ENCODE peak calls at places on chromosomes 6 and 20, in eight cellular contexts. B is OCI-LY7; Q is foreskin fibroblast; A is tibial artery; S is fibroblast of lung; E is skeletal muscle cell; R is naive thymus-derived CD4-positive, alpha-beta T cell; K is HAP-1. P is an unnamed sample.

GRCh38 chr6:85469276-85470022 is 19.6 kb downstream of the NT5E start:
- DNase-seq in R (no peak), A (no peak), K (no peak), S (peak), B (no peak), E (no peak), Q (no peak), P (no peak)

GRCh38 chr6:64221776-64222175 is 586.2 kb downstream of the PHF3 start:
- DNase-seq in Q (no peak), B (no peak), A (no peak), R (no peak), E (no peak), K (no peak), S (peak), P (no peak)

GRCh38 chr6:10411915-10412164 is 3.0 kb downstream of the TFAP2A start:
- DNase-seq in S (peak), A (no peak), Q (no peak), E (no peak), K (no peak), B (no peak), R (no peak), P (no peak)

GRCh38 chr20:51577432-51578144 is 35.1 kb upstream of the NFATC2 start:
- DNase-seq in B (no peak), S (no peak), E (no peak), K (no peak), Q (no peak), R (no peak), A (no peak), P (no peak)

GRCh38 chr6:168711049-168711640 is 270.2 kb downstream of the SMOC2 start:
- DNase-seq in Q (no peak), S (no peak), B (no peak), K (no peak), E (no peak), A (no peak), R (no peak), P (no peak)

GRCh38 chr6:14038636-14039035 is 78.9 kb upstream of the CD83 start:
- DNase-seq in B (no peak), A (no peak), Q (peak), E (peak), R (no peak), S (peak), K (no peak), P (no peak)

GRCh38 chr6:5457983-5458683 is 196.8 kb downstream of the FARS2 start:
- DNase-seq in R (no peak), K (no peak), A (no peak), Q (no peak), S (no peak), B (no peak), E (no peak), P (no peak)

GRCh38 chr6:23499549-23499948 is 626.5 kb upstream of the NRSN1 start:
- DNase-seq in S (no peak), E (no peak), A (no peak), K (no peak), B (no peak), Q (no peak), R (no peak), P (no peak)

GRCh38 chr6:145349950-145350510 is 385.3 kb downstream of the EPM2A start:
- DNase-seq in R (no peak), S (no peak), E (no peak), A (no peak), K (no peak), B (peak), Q (no peak), P (no peak)

GRCh38 chr20:48002517-48002970 is 217.3 kb upstream of the SULF2 start:
- DNase-seq in Q (no peak), R (no peak), K (no peak), E (no peak), S (no peak), A (no peak), B (peak), P (no peak)

GRCh38 chr6:169993861-169994481 is 242.5 kb downstream of the ERMARD start:
- DNase-seq in R (no peak), K (no peak), B (no peak), E (no peak), A (no peak), Q (no peak), S (no peak), P (no peak)

GRCh38 chr6:87705070-87705691 is 3.1 kb upstream of the AKIRIN2 start:
- DNase-seq in R (no peak), E (no peak), A (no peak), Q (no peak), K (no peak), B (no peak), S (peak), P (no peak)

GRCh38 chr6:161547617-161548016 is 273.8 kb upstream of the AGPAT4 start:
- DNase-seq in B (no peak), E (no peak), R (no peak), K (no peak), S (peak), A (no peak), Q (no peak), P (no peak)

GRCh38 chr6:141593311-141593710 is 539.4 kb upstream of the GJE1 start:
- DNase-seq in K (no peak), B (no peak), R (no peak), A (no peak), Q (no peak), S (no peak), E (no peak), P (no peak)

GRCh38 chr6:161066511-161066910 is 74.9 kb downstream of the MAP3K4 start:
- DNase-seq in E (no peak), S (peak), B (no peak), Q (no peak), R (no peak), K (no peak), A (no peak), P (no peak)

GRCh38 chr6:90424580-90424979 is 127.9 kb upstream of the BACH2 start:
- DNase-seq in K (no peak), Q (no peak), B (no peak), A (no peak), R (no peak), S (no peak), E (no peak), P (no peak)

GRCh38 chr20:58623579-58624473 is 27.3 kb upstream of the STX16 start:
- DNase-seq in S (peak), Q (peak), A (peak), K (no peak), R (no peak), B (no peak), E (peak), P (no peak)

GRCh38 chr6:82365011-82365751 is 1.6 kb downstream of the TPBG start:
- DNase-seq in K (peak), B (no peak), R (no peak), A (no peak), S (peak), Q (peak), E (no peak), P (no peak)

DNA sequence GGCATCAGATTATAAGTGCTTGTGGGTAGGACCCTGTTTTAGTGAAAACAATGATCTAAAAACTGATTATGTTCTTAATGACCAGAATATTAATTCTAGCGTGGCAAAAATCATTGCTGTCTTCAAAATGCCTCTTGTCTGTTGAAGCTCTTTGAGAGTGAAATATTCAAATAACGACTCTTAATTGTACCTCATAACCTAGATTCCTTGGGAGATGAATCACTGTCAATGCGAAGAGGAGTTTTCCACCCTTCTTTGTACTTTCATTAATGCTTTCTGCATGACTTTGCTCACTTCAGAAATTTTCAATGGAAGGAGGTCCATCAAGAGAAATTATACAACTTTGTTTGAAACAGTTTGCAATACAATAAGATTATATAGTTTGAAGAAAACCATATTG is 71.5 kb downstream of the CRYBG1 start:
- DNase-seq in Q (no peak), K (no peak), S (peak), B (no peak), A (no peak), R (no peak), E (no peak), P (no peak)
- H3K4me3 ChIP-seq in Q (no peak), K (no peak), S (no peak), B (no peak), A (no peak), R (no peak), E (no peak), P (no peak)

GRCh38 chr6:16354692-16355091 is 116.3 kb downstream of the GMPR start:
- DNase-seq in B (no peak), A (no peak), K (no peak), E (no peak), S (no peak), Q (no peak), R (no peak), P (no peak)

GRCh38 chr6:16352821-16353438 is 114.5 kb downstream of the GMPR start:
- DNase-seq in E (no peak), B (no peak), A (no peak), K (no peak), S (no peak), Q (no peak), R (no peak), P (no peak)

GRCh38 chr6:16355238-16355637 is 116.9 kb downstream of the GMPR start:
- DNase-seq in E (no peak), B (no peak), S (no peak), R (no peak), K (no peak), A (no peak), Q (no peak), P (no peak)

GRCh38 chr6:16355699-16356481 is 117.5 kb downstream of the GMPR start:
- DNase-seq in S (peak), K (peak), E (no peak), A (no peak), Q (no peak), B (no peak), R (no peak), P (no peak)

GRCh38 chr6:16352258-16352635 is 113.9 kb downstream of the GMPR start:
- DNase-seq in B (no peak), K (no peak), Q (peak), S (peak), R (no peak), E (no peak), A (no peak), P (no peak)
- H3K4me3 ChIP-seq in B (no peak), K (no peak), Q (peak), S (no peak), R (no peak), E (no peak), A (peak), P (no peak)

GRCh38 chr6:43798688-43799444 is 28.9 kb downstream of the VEGFA start:
- DNase-seq in K (no peak), A (no peak), E (no peak), Q (peak), B (no peak), S (peak), R (no peak), P (no peak)
- H3K4me3 ChIP-seq in K (no peak), A (no peak), E (no peak), Q (no peak), B (no peak), S (no peak), R (no peak), P (no peak)

GRCh38 chr6:3750324-3751018 is 1.0 kb downstream of the PXDC1 start:
- DNase-seq in S (peak), B (no peak), E (peak), R (no peak), A (peak), K (peak), Q (peak), P (no peak)
- H3K4me3 ChIP-seq in S (peak), B (no peak), E (peak), R (peak), A (peak), K (peak), Q (peak), P (no peak)

GRCh38 chr6:34196116-34196832 is 40.4 kb upstream of the HMGA1 start:
- DNase-seq in R (peak), S (peak), K (peak), B (peak), E (peak), Q (peak), A (peak), P (peak)

GRCh38 chr6:34200340-34200971 is 36.2 kb upstream of the HMGA1 start:
- DNase-seq in Q (no peak), R (no peak), K (peak), S (no peak), E (no peak), B (no peak), A (no peak), P (no peak)

GRCh38 chr6:34194770-34195169 is 41.9 kb upstream of the HMGA1 start:
- DNase-seq in A (no peak), K (no peak), B (no peak), E (no peak), R (no peak), Q (no peak), S (no peak), P (no peak)

GRCh38 chr6:34196833-34197195 is 39.9 kb upstream of the HMGA1 start:
- DNase-seq in Q (no peak), B (no peak), E (no peak), R (no peak), S (no peak), A (no peak), K (no peak), P (no peak)

DNA sequence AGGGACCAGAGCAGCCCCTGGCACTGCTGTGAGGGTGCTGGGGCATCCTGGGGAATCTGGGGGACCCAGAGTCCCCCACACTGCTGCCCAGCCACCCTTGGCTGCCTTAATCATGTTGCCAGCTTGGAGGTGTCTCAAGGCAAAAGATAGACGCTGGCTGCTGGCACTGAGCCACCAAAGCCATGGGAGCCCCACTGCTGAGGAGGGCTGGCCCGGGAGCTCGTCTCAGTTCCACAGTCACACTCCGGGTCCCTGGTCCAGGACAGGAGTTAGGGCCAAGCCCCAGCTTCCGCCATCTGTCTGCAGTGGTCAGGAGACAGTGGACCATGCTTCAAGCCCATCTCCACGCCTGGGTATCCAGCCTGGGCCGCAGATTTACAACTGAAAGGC is 41.0 kb upstream of the HMGA1 start:
- DNase-seq in K (no peak), E (no peak), Q (no peak), A (no peak), B (no peak), S (no peak), R (no peak), P (no peak)
- H3K4me3 ChIP-seq in K (no peak), E (no peak), Q (peak), A (peak), B (no peak), S (no peak), R (no peak), P (no peak)

GRCh38 chr6:17392978-17393334 is 439 bp upstream of the CAP2 start:
- DNase-seq in R (no peak), E (no peak), A (no peak), K (no peak), B (no peak), S (no peak), Q (no peak), P (no peak)
- H3K4me3 ChIP-seq in R (no peak), E (peak), A (peak), K (peak), B (no peak), S (peak), Q (peak), P (no peak)

DNA sequence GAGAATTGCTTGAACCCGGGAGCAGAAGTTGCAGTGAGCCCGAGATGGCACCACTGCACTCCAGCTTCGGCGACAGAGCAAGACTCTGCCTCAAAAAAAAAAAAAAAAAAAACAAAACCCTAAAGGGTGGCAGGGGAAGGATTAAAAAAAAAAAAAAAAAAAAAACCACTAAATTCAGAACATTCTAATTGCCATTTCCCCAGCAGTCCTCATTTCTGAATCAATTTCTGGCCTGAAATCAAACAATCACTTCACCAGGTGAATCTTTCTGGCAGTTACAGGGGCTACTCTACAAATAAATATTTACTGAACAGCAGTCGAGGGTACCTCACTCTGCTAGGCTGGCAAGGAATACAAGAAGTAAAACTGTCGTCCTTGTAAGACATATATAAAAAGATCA is 1.2 kb downstream of the UQCC1 start:
- DNase-seq in R (no peak), E (no peak), S (no peak), K (no peak), Q (no peak), B (no peak), A (no peak), P (no peak)
- H3K4me3 ChIP-seq in R (peak), E (peak), S (no peak), K (peak), Q (peak), B (peak), A (no peak), P (peak)